ENCODE peak calls at places on chromosomes 12 and 14, in eight cellular contexts. One of them, this sample, is unnamed.

GRCh38 chr14:68979722-68980552 is 835 bp upstream of the ACTN1 start:
- DNase-seq in retinal pigment epithelial cell: no peak
- DNase-seq in HCT116: no peak
- DNase-seq in brain microvascular endothelial cell: no peak
- DNase-seq in fibroblast of mammary gland: peak; percentile 48
- DNase-seq in left lung: peak; percentile 61
- DNase-seq in lower leg skin: no peak
- DNase-seq in transverse colon: peak; percentile 61
- DNase-seq in this sample: peak; percentile 49

GRCh38 chr12:132389066-132389465 is 59.7 kb upstream of the GALNT9 start:
- DNase-seq in retinal pigment epithelial cell: no peak
- DNase-seq in HCT116: no peak
- DNase-seq in brain microvascular endothelial cell: no peak
- DNase-seq in fibroblast of mammary gland: no peak
- DNase-seq in left lung: no peak
- DNase-seq in lower leg skin: no peak
- DNase-seq in transverse colon: no peak
- DNase-seq in this sample: no peak

GRCh38 chr12:132623072-132623869 is 4.7 kb downstream of the P2RX2 start:
- DNase-seq in retinal pigment epithelial cell: no peak
- DNase-seq in HCT116: no peak
- DNase-seq in brain microvascular endothelial cell: no peak
- DNase-seq in fibroblast of mammary gland: no peak
- DNase-seq in left lung: no peak
- DNase-seq in lower leg skin: no peak
- DNase-seq in transverse colon: no peak
- DNase-seq in this sample: no peak

GRCh38 chr14:51093371-51094281 is 1.3 kb downstream of the TRIM9 start:
- DNase-seq in retinal pigment epithelial cell: no peak
- DNase-seq in HCT116: no peak
- DNase-seq in brain microvascular endothelial cell: no peak
- DNase-seq in fibroblast of mammary gland: no peak
- DNase-seq in left lung: peak; percentile 33
- DNase-seq in lower leg skin: no peak
- DNase-seq in transverse colon: peak; percentile 54
- DNase-seq in this sample: peak; percentile 66

GRCh38 chr14:86035882-86036281 is 505.9 kb downstream of the FLRT2 start:
- DNase-seq in retinal pigment epithelial cell: no peak
- DNase-seq in HCT116: no peak
- DNase-seq in brain microvascular endothelial cell: no peak
- DNase-seq in fibroblast of mammary gland: peak; percentile 41
- DNase-seq in left lung: no peak
- DNase-seq in lower leg skin: no peak
- DNase-seq in transverse colon: no peak
- DNase-seq in this sample: no peak

GRCh38 chr12:21891763-21892217 is 49.4 kb downstream of the ABCC9 start:
- DNase-seq in retinal pigment epithelial cell: peak; percentile 69
- DNase-seq in HCT116: no peak
- DNase-seq in brain microvascular endothelial cell: no peak
- DNase-seq in fibroblast of mammary gland: peak; percentile 30
- DNase-seq in left lung: peak; percentile 34
- DNase-seq in lower leg skin: peak; percentile 55
- DNase-seq in transverse colon: peak; percentile 38
- DNase-seq in this sample: peak; percentile 65

GRCh38 chr14:71460091-71460490 is 472.1 kb upstream of the RGS6 start:
- DNase-seq in retinal pigment epithelial cell: no peak
- DNase-seq in HCT116: no peak
- DNase-seq in brain microvascular endothelial cell: no peak
- DNase-seq in fibroblast of mammary gland: no peak
- DNase-seq in left lung: no peak
- DNase-seq in lower leg skin: no peak
- DNase-seq in transverse colon: no peak
- DNase-seq in this sample: no peak

GRCh38 chr12:7933255-7933726 is 2.7 kb downstream of the SLC2A3 start:
- DNase-seq in retinal pigment epithelial cell: peak; percentile 79
- DNase-seq in HCT116: peak; percentile 94
- DNase-seq in brain microvascular endothelial cell: peak; percentile 91
- DNase-seq in fibroblast of mammary gland: peak; percentile 97
- DNase-seq in left lung: peak; percentile 69
- DNase-seq in lower leg skin: peak; percentile 77
- DNase-seq in transverse colon: peak; percentile 67
- DNase-seq in this sample: peak; percentile 75

GRCh38 chr14:23446291-23446851 is 10.9 kb upstream of the MYH7 start:
- DNase-seq in retinal pigment epithelial cell: peak; percentile 7
- DNase-seq in HCT116: no peak
- DNase-seq in brain microvascular endothelial cell: no peak
- DNase-seq in fibroblast of mammary gland: no peak
- DNase-seq in left lung: no peak
- DNase-seq in lower leg skin: no peak
- DNase-seq in transverse colon: peak; percentile 41
- DNase-seq in this sample: no peak

GRCh38 chr12:106290666-106291065 is 11.9 kb upstream of the TCP11L2 start:
- DNase-seq in retinal pigment epithelial cell: no peak
- DNase-seq in HCT116: no peak
- DNase-seq in brain microvascular endothelial cell: no peak
- DNase-seq in fibroblast of mammary gland: no peak
- DNase-seq in left lung: no peak
- DNase-seq in lower leg skin: no peak
- DNase-seq in transverse colon: no peak
- DNase-seq in this sample: no peak

GRCh38 chr12:112116232-112117060 is 7.9 kb upstream of the NAA25 start:
- DNase-seq in retinal pigment epithelial cell: no peak
- DNase-seq in HCT116: peak; percentile 23
- DNase-seq in brain microvascular endothelial cell: peak; percentile 87
- DNase-seq in fibroblast of mammary gland: no peak
- DNase-seq in left lung: peak; percentile 70
- DNase-seq in lower leg skin: no peak
- DNase-seq in transverse colon: peak; percentile 41
- DNase-seq in this sample: peak; percentile 79

GRCh38 chr12:92289611-92290010 is 144.0 kb upstream of the BTG1 start:
- DNase-seq in retinal pigment epithelial cell: no peak
- DNase-seq in HCT116: no peak
- DNase-seq in brain microvascular endothelial cell: no peak
- DNase-seq in fibroblast of mammary gland: no peak
- DNase-seq in left lung: no peak
- DNase-seq in lower leg skin: no peak
- DNase-seq in transverse colon: no peak
- DNase-seq in this sample: no peak

GRCh38 chr14:88993946-88994345 is 169.5 kb downstream of the TTC8 start:
- DNase-seq in retinal pigment epithelial cell: peak; percentile 88
- DNase-seq in HCT116: no peak
- DNase-seq in brain microvascular endothelial cell: peak; percentile 75
- DNase-seq in fibroblast of mammary gland: peak; percentile 35
- DNase-seq in left lung: no peak
- DNase-seq in lower leg skin: no peak
- DNase-seq in transverse colon: no peak
- DNase-seq in this sample: no peak

DNA sequence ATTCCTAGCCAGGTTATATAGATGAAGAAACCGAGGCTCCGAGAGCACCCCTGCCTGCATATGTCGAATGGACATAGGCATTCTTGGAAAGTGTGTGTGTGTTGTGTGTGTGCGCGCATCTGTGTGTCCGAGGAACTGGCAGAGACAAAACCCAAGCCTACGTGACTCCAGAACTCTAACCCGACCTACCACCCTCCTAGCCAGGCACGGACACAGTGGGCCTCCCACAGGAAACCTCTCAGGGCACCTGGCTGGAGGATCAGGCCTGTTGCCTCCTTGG is 543 bp upstream of the PGF start:
- DNase-seq in retinal pigment epithelial cell: no peak
- DNase-seq in HCT116: no peak
- DNase-seq in brain microvascular endothelial cell: no peak
- DNase-seq in fibroblast of mammary gland: no peak
- DNase-seq in left lung: no peak
- DNase-seq in lower leg skin: no peak
- DNase-seq in transverse colon: no peak
- DNase-seq in this sample: no peak
- H3K4me3 ChIP-seq in retinal pigment epithelial cell: peak overlapping the region; percentile 41
- H3K4me3 ChIP-seq in HCT116: peak overlapping the region; percentile 78
- H3K4me3 ChIP-seq in brain microvascular endothelial cell: peak overlapping the region; percentile 34
- H3K4me3 ChIP-seq in fibroblast of mammary gland: no peak overlapping the region
- H3K4me3 ChIP-seq in left lung: peak overlapping the region; percentile 48
- H3K4me3 ChIP-seq in lower leg skin: no peak overlapping the region
- H3K4me3 ChIP-seq in transverse colon: peak overlapping the region; percentile 46
- H3K4me3 ChIP-seq in this sample: peak overlapping the region; percentile 72

DNA sequence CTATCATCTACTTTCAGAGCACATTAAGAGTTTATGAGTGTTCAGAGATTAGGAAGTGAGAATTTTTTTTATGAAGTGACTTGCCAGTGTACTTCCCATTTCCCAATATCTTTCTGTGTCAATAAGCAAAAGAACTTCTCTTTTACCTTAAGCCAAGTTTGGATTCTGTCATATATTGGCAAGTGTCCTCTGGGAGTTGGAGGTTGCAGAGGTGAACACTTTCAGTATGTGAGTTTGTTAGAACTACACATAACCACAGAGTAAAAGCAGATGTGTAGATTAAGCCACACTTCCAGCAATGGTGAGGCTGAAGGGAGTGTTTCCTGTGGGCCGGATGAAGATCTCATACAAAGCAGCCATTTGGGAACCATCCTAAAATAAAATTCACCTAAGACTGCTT is 16.6 kb upstream of the KLRF1 start:
- DNase-seq in retinal pigment epithelial cell: no peak
- DNase-seq in HCT116: no peak
- DNase-seq in brain microvascular endothelial cell: no peak
- DNase-seq in fibroblast of mammary gland: peak; percentile 68
- DNase-seq in left lung: no peak
- DNase-seq in lower leg skin: no peak
- DNase-seq in transverse colon: no peak
- DNase-seq in this sample: no peak
- H3K4me3 ChIP-seq in retinal pigment epithelial cell: no peak overlapping the region
- H3K4me3 ChIP-seq in HCT116: no peak overlapping the region
- H3K4me3 ChIP-seq in brain microvascular endothelial cell: no peak overlapping the region
- H3K4me3 ChIP-seq in fibroblast of mammary gland: no peak overlapping the region
- H3K4me3 ChIP-seq in left lung: no peak overlapping the region
- H3K4me3 ChIP-seq in lower leg skin: no peak overlapping the region
- H3K4me3 ChIP-seq in transverse colon: no peak overlapping the region
- H3K4me3 ChIP-seq in this sample: no peak overlapping the region

DNA sequence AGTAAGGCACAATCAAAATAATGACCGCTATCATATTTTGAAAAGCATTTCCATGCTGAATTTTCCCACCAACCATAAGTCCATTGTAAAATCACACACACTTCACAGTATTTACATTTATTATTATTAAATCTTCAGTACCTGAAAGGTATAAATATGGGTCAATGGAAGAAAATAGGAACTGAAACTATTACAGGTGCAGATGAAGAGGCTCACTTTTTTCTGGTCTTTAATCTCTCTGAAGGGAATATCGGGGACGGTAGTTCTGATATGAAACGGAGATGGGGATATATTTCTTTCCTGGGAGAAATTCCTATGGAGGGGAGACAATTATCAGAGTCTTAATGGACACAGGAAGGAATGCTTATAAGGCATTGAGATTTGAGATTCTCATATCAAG is 28.4 kb downstream of the CLEC1A start:
- DNase-seq in retinal pigment epithelial cell: no peak
- DNase-seq in HCT116: no peak
- DNase-seq in brain microvascular endothelial cell: no peak
- DNase-seq in fibroblast of mammary gland: no peak
- DNase-seq in left lung: no peak
- DNase-seq in lower leg skin: no peak
- DNase-seq in transverse colon: no peak
- DNase-seq in this sample: no peak
- H3K4me3 ChIP-seq in retinal pigment epithelial cell: no peak overlapping the region
- H3K4me3 ChIP-seq in HCT116: no peak overlapping the region
- H3K4me3 ChIP-seq in brain microvascular endothelial cell: no peak overlapping the region
- H3K4me3 ChIP-seq in fibroblast of mammary gland: no peak overlapping the region
- H3K4me3 ChIP-seq in left lung: no peak overlapping the region
- H3K4me3 ChIP-seq in lower leg skin: no peak overlapping the region
- H3K4me3 ChIP-seq in transverse colon: no peak overlapping the region
- H3K4me3 ChIP-seq in this sample: no peak overlapping the region

DNA sequence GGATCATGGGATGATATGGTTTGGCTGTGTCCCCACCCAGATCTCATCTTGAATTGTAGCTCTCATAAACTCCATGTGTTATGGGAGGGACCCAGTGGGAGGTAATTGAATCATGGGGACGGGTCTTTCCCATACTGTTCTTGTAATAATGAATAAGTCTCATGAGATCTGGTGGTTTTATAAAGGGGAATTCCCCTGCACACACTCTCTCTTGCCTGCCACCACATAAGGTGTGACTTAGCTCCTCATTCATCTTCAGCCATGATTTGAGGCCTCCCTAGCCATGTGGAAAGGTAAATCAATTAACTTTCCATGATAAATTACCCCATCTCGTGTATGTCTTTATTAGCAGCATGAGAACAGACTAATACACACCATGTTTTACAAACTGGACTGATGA is 109.2 kb downstream of the IGF1 start:
- DNase-seq in retinal pigment epithelial cell: no peak
- DNase-seq in HCT116: no peak
- DNase-seq in brain microvascular endothelial cell: no peak
- DNase-seq in fibroblast of mammary gland: no peak
- DNase-seq in left lung: no peak
- DNase-seq in lower leg skin: no peak
- DNase-seq in transverse colon: no peak
- DNase-seq in this sample: no peak
- H3K4me3 ChIP-seq in retinal pigment epithelial cell: no peak overlapping the region
- H3K4me3 ChIP-seq in HCT116: no peak overlapping the region
- H3K4me3 ChIP-seq in brain microvascular endothelial cell: no peak overlapping the region
- H3K4me3 ChIP-seq in fibroblast of mammary gland: no peak overlapping the region
- H3K4me3 ChIP-seq in left lung: no peak overlapping the region
- H3K4me3 ChIP-seq in lower leg skin: no peak overlapping the region
- H3K4me3 ChIP-seq in transverse colon: no peak overlapping the region
- H3K4me3 ChIP-seq in this sample: no peak overlapping the region

GRCh38 chr14:77256694-77257093 is 14.3 kb downstream of the NGB start:
- DNase-seq in retinal pigment epithelial cell: no peak
- DNase-seq in HCT116: no peak
- DNase-seq in brain microvascular endothelial cell: no peak
- DNase-seq in fibroblast of mammary gland: no peak
- DNase-seq in left lung: no peak
- DNase-seq in lower leg skin: no peak
- DNase-seq in transverse colon: no peak
- DNase-seq in this sample: no peak
- H3K4me3 ChIP-seq in retinal pigment epithelial cell: no peak overlapping the region
- H3K4me3 ChIP-seq in HCT116: no peak overlapping the region
- H3K4me3 ChIP-seq in brain microvascular endothelial cell: no peak overlapping the region
- H3K4me3 ChIP-seq in fibroblast of mammary gland: no peak overlapping the region
- H3K4me3 ChIP-seq in left lung: no peak overlapping the region
- H3K4me3 ChIP-seq in lower leg skin: no peak overlapping the region
- H3K4me3 ChIP-seq in transverse colon: no peak overlapping the region
- H3K4me3 ChIP-seq in this sample: no peak overlapping the region

DNA sequence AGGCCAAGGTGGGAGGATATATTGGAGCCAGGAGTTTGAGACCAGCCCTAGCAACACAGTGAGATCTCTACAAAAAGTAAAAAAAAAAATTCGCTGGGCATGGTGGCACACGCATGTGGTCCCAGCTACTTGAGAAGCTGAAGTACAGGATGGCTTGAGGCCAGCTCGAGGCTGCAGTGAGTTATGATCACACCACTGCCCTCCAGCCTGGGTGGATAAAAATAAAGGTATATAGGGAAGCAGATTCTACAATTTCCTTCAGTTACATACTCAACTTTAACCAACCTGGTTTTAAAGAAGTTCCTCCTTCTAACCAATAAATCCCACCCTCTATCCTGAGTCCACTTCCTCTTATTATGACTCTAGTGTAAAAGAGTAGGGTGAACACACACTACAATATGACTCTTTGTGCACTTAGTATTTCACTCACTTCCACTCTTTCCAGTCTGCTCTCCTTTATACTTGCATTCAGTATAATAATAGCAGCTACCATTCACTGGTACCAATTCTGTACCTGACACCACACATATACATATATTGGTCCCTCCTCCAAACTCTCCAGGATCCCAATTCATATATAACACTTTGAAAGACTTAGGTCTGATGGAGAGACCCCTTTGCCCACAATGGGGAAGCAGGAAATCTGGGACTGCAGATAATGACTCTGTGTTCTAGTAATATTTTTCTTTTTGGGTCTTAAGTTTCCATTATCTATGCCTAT is 2.3 kb downstream of the ARF3 start:
- DNase-seq in retinal pigment epithelial cell: no peak
- DNase-seq in HCT116: no peak
- DNase-seq in brain microvascular endothelial cell: no peak
- DNase-seq in fibroblast of mammary gland: no peak
- DNase-seq in left lung: no peak
- DNase-seq in lower leg skin: no peak
- DNase-seq in transverse colon: no peak
- DNase-seq in this sample: no peak
- H3K4me3 ChIP-seq in retinal pigment epithelial cell: no peak overlapping the region
- H3K4me3 ChIP-seq in HCT116: peak overlapping the region; percentile 95
- H3K4me3 ChIP-seq in brain microvascular endothelial cell: no peak overlapping the region
- H3K4me3 ChIP-seq in fibroblast of mammary gland: no peak overlapping the region
- H3K4me3 ChIP-seq in left lung: no peak overlapping the region
- H3K4me3 ChIP-seq in lower leg skin: no peak overlapping the region
- H3K4me3 ChIP-seq in transverse colon: no peak overlapping the region
- H3K4me3 ChIP-seq in this sample: no peak overlapping the region

This sample was measured in heart left ventricle.